ENCODE peak calls at places on chromosomes 11 and 22, in six cellular contexts. F is uterus, I is Calu3, Z is WTC11, L is OCI-LY7, A is tibial artery. O is an unnamed sample.

GRCh38 chr22:38974170-38974825 is 7.8 kb upstream of the APOBEC3B start:
- DNase-seq in F (no peak), I (no peak), Z (no peak), L (no peak), A (no peak), O (no peak)

GRCh38 chr11:92297551-92298237 is 73.1 kb downstream of the FAT3 start:
- DNase-seq in F (no peak), I (no peak), Z (no peak), L (no peak), A (no peak), O (no peak)

GRCh38 chr11:130404727-130405126 is 23.7 kb downstream of the ADAMTS8 start:
- DNase-seq in F (no peak), I (no peak), Z (no peak), L (no peak), A (no peak), O (no peak)

GRCh38 chr11:66183581-66184048 is 84.8 kb upstream of the RAB1B start:
- DNase-seq in F (no peak), I (no peak), Z (no peak), L (peak), A (no peak), O (no peak)

GRCh38 chr11:82995754-82996398 is 75.8 kb downstream of the RAB30 start:
- DNase-seq in F (no peak), I (no peak), Z (no peak), L (no peak), A (peak), O (no peak)

GRCh38 chr11:75602916-75603315 is 40.9 kb downstream of the SERPINH1 start:
- DNase-seq in F (no peak), I (no peak), Z (no peak), L (no peak), A (no peak), O (no peak)

GRCh38 chr22:23405366-23405851 is 174.7 kb downstream of the IGLL1 start:
- DNase-seq in F (no peak), I (no peak), Z (peak), L (no peak), A (no peak), O (no peak)

GRCh38 chr22:33781396-33781795 is 138.9 kb downstream of the LARGE1 start:
- DNase-seq in F (no peak), I (no peak), Z (no peak), L (no peak), A (no peak), O (no peak)

GRCh38 chr22:30990675-30991074 is 21.6 kb downstream of the TUG1 start:
- DNase-seq in F (no peak), I (no peak), Z (no peak), L (no peak), A (no peak), O (no peak)

GRCh38 chr22:35608088-35608487 is 9.0 kb downstream of the MB start:
- DNase-seq in F (no peak), I (no peak), Z (no peak), L (no peak), A (no peak), O (no peak)

DNA sequence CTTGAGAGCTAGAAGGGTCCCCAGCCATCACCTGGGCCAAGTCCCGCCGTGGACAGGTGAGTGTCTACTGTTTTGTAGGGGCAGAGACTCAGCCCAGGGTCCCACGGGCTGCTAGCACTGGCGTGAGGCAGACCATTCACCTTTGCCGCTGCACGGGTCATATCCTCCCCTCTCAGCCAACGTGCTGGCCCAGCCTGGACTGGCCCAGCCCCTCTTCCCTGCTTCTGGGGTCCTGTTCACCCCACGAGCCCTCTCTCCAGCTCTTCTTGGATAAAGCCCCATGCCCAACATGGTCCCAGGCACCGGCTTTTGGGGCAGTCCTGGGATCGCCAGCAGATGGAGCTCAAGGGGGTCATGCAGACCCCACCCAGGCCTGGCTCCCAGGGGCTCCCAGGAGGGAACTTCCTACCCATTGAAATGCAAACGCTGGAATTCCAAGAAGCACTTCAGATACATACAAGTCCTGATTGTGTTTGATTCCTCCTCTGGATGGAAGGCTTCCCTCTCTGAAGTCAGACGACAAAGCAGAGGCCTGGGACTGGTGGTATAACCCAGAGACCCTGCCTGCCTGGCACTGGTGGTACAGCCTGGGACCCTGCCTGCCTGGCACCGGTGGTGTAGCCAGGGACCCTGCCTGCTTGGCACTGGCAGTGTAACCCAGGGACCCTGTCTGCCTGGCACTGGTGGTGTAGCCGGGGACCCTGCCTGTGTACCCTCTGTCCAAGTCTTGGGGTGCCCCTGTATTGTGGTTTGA is 8.9 kb upstream of the SEPTIN5 start:
- DNase-seq in F (no peak), I (no peak), Z (peak), L (no peak), A (peak), O (no peak)
- TF ChIP-seq CTCF in F (no peak), I (peak), Z (peak), L (peak), A (no peak), O (no peak)

GRCh38 chr22:25172153-25172552 is 27.5 kb upstream of the CRYBB3 start:
- DNase-seq in F (no peak), I (peak), Z (no peak), L (no peak), A (no peak), O (peak)
- TF ChIP-seq CTCF in F (peak), I (peak), Z (no peak), L (peak), A (peak), O (no peak)

DNA sequence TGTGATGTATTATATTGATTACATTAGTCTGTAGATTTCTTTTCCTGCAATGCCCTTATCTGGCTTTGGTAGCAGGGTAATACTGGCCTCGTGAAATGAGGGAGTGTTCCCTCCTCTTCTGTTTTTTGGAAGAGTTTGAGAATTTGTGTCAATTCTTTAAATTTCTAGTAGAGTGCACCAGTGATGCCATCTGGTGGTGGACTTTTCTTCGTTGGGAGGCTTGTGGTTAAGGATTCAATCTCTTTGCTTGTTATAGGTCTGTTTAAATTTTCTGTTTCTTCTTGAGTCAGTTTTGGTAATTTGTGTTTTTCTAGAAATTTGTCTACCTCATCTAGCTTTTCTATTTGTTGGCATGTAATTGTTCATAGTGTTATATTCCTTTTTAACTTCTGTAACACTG is 18.9 kb downstream of the SHANK3 start:
- DNase-seq in F (no peak), I (peak), Z (no peak), L (peak), A (peak), O (no peak)
- TF ChIP-seq CTCF in F (no peak), I (peak), Z (peak), L (peak), A (no peak), O (peak)

GRCh38 chr11:115528217-115528616 is 24.0 kb upstream of the CADM1 start:
- DNase-seq in F (no peak), I (no peak), Z (no peak), L (no peak), A (no peak), O (no peak)

GRCh38 chr11:115535781-115536180 is 31.6 kb upstream of the CADM1 start:
- DNase-seq in F (no peak), I (no peak), Z (no peak), L (no peak), A (no peak), O (no peak)

GRCh38 chr11:115527534-115528125 is 23.4 kb upstream of the CADM1 start:
- DNase-seq in F (no peak), I (no peak), Z (no peak), L (no peak), A (no peak), O (no peak)

GRCh38 chr11:115525600-115526006 is 21.4 kb upstream of the CADM1 start:
- DNase-seq in F (no peak), I (no peak), Z (no peak), L (no peak), A (no peak), O (no peak)

DNA sequence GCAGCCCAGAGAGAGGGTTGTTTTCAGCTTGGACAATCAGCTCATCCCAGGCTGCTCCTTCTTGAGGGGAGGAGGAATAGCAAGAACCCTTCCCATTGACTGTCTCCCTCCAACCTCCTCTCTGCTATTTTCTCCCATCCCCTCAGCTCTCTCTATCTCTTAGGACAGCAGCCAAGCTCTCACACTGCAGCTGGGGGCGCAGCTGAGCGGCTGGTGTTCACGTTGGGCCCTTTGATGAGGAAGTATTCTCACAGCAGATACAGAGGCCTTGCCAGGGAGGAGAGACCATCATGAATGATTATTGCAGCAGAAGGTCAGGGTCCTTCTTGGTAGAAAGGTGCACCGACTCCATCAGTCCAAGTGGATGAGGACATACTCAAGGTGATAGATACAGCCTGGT is 26.5 kb upstream of the CADM1 start:
- DNase-seq in F (no peak), I (no peak), Z (peak), L (peak), A (no peak), O (no peak)
- TF ChIP-seq CTCF in F (no peak), I (no peak), Z (peak), L (peak), A (no peak), O (peak)

DNA sequence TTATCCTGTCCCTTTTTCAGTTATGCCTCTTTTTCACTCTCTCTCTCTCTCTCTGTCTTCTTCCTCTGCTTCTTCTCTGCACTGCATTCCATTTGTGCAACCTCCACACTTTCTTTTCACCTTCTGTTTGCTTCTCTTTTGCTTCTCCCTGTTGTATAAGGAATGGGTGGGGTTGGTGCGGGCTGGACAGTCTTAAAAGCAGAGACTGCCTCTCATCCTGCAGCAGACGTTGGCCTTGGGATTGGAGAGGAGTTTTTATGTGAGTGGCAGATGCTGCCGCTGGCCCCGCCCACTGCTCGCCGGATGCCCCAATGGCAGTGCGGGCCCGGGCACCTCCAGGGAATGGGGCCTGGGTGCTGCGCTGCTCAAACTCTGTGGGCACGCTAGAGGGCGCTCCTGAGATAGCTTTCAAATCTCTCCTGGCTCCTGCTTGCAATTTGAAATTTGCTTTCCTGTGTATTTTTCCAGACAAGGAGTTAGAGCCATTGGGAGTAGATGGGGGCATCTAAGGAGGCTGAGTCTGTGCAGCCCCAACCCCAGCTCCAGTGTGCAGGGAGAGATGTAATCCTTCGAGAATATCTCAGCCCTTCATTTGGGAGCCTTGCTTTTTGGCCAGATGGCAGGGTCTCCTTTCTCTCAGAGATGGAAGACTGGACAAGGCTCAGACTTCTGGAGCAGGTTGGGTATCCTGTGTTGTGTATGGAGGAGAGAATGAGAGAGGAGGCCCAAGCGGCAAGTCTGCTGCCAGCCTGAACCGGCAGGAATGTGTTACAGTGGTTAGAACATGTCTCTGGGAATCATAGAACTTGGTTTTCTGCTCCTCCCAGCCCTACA is 81.2 kb downstream of the GRAMD1B start:
- DNase-seq in F (peak), I (peak), Z (peak), L (peak), A (peak), O (peak)
- TF ChIP-seq CTCF in F (peak), I (peak), Z (peak), L (peak), A (peak), O (peak)